ENCODE peak calls at places on chromosomes 7 and 10, in eight cellular contexts. One of them, this sample, is unnamed.
A peak's percentile ranks its signal among the peaks of the same experiment; 100 is the strongest.

GRCh38 chr10:74121368-74121767 is 29.3 kb downstream of the AP3M1 start:
- DNase-seq in HCT116: no peak
- DNase-seq in SK-N-SH: no peak
- DNase-seq in neuronal stem cell: no peak
- DNase-seq in mammary epithelial cell: no peak
- DNase-seq in fibroblast of lung: no peak
- DNase-seq in H9: no peak
- DNase-seq in OCI-LY7: no peak
- DNase-seq in this sample: no peak

GRCh38 chr10:72075184-72076115 is 12.9 kb downstream of the SPOCK2 start:
- DNase-seq in HCT116: no peak
- DNase-seq in SK-N-SH: no peak
- DNase-seq in neuronal stem cell: no peak
- DNase-seq in mammary epithelial cell: no peak
- DNase-seq in fibroblast of lung: no peak
- DNase-seq in H9: no peak
- DNase-seq in OCI-LY7: no peak
- DNase-seq in this sample: peak; percentile 60

GRCh38 chr7:2802504-2803341 is 41.4 kb downstream of the GNA12 start:
- DNase-seq in HCT116: no peak
- DNase-seq in SK-N-SH: no peak
- DNase-seq in neuronal stem cell: no peak
- DNase-seq in mammary epithelial cell: no peak
- DNase-seq in fibroblast of lung: peak; percentile 81
- DNase-seq in H9: no peak
- DNase-seq in OCI-LY7: no peak
- DNase-seq in this sample: peak; percentile 55

GRCh38 chr10:75105576-75106197 is 5.8 kb upstream of the SAMD8 start:
- DNase-seq in HCT116: no peak
- DNase-seq in SK-N-SH: no peak
- DNase-seq in neuronal stem cell: no peak
- DNase-seq in mammary epithelial cell: no peak
- DNase-seq in fibroblast of lung: no peak
- DNase-seq in H9: no peak
- DNase-seq in OCI-LY7: no peak
- DNase-seq in this sample: no peak

GRCh38 chr7:11343818-11344413 is 370.2 kb downstream of the PHF14 start:
- DNase-seq in HCT116: peak; percentile 22
- DNase-seq in SK-N-SH: peak; percentile 22
- DNase-seq in neuronal stem cell: peak; percentile 65
- DNase-seq in mammary epithelial cell: peak; percentile 28
- DNase-seq in fibroblast of lung: peak; percentile 59
- DNase-seq in H9: no peak
- DNase-seq in OCI-LY7: peak; percentile 49
- DNase-seq in this sample: no peak

GRCh38 chr7:738723-739454 is 11.8 kb upstream of the PRKAR1B start:
- DNase-seq in HCT116: no peak
- DNase-seq in SK-N-SH: no peak
- DNase-seq in neuronal stem cell: no peak
- DNase-seq in mammary epithelial cell: no peak
- DNase-seq in fibroblast of lung: no peak
- DNase-seq in H9: no peak
- DNase-seq in OCI-LY7: no peak
- DNase-seq in this sample: no peak

GRCh38 chr10:58641708-58642107 is 129.0 kb downstream of the BICC1 start:
- DNase-seq in HCT116: no peak
- DNase-seq in SK-N-SH: no peak
- DNase-seq in neuronal stem cell: no peak
- DNase-seq in mammary epithelial cell: peak; percentile 75
- DNase-seq in fibroblast of lung: no peak
- DNase-seq in H9: no peak
- DNase-seq in OCI-LY7: no peak
- DNase-seq in this sample: no peak

GRCh38 chr7:44470080-44470479 is 20.4 kb downstream of the NUDCD3 start:
- DNase-seq in HCT116: no peak
- DNase-seq in SK-N-SH: no peak
- DNase-seq in neuronal stem cell: no peak
- DNase-seq in mammary epithelial cell: no peak
- DNase-seq in fibroblast of lung: no peak
- DNase-seq in H9: no peak
- DNase-seq in OCI-LY7: no peak
- DNase-seq in this sample: no peak

GRCh38 chr10:52747680-52748079 is 24.9 kb downstream of the MBL2 start:
- DNase-seq in HCT116: no peak
- DNase-seq in SK-N-SH: no peak
- DNase-seq in neuronal stem cell: no peak
- DNase-seq in mammary epithelial cell: no peak
- DNase-seq in fibroblast of lung: no peak
- DNase-seq in H9: no peak
- DNase-seq in OCI-LY7: no peak
- DNase-seq in this sample: no peak

GRCh38 chr7:87216701-87217508 is 2.6 kb downstream of the TMEM243 start:
- DNase-seq in HCT116: no peak
- DNase-seq in SK-N-SH: no peak
- DNase-seq in neuronal stem cell: no peak
- DNase-seq in mammary epithelial cell: no peak
- DNase-seq in fibroblast of lung: no peak
- DNase-seq in H9: no peak
- DNase-seq in OCI-LY7: peak; percentile 92
- DNase-seq in this sample: no peak

GRCh38 chr7:67857698-67858097 is 861.1 kb downstream of the TYW1 start:
- DNase-seq in HCT116: no peak
- DNase-seq in SK-N-SH: no peak
- DNase-seq in neuronal stem cell: no peak
- DNase-seq in mammary epithelial cell: no peak
- DNase-seq in fibroblast of lung: peak; percentile 9
- DNase-seq in H9: no peak
- DNase-seq in OCI-LY7: no peak
- DNase-seq in this sample: no peak

GRCh38 chr7:1503816-1504775 is at the start of gene INTS1:
- DNase-seq in HCT116: peak; percentile 90
- DNase-seq in SK-N-SH: peak; percentile 100
- DNase-seq in neuronal stem cell: peak; percentile 83
- DNase-seq in mammary epithelial cell: peak; percentile 94
- DNase-seq in fibroblast of lung: peak; percentile 90
- DNase-seq in H9: peak; percentile 91
- DNase-seq in OCI-LY7: peak; percentile 94
- DNase-seq in this sample: peak; percentile 100

GRCh38 chr10:97574374-97575100 is 2.0 kb downstream of the ANKRD2 start:
- DNase-seq in HCT116: peak; percentile 85
- DNase-seq in SK-N-SH: peak; percentile 66
- DNase-seq in neuronal stem cell: no peak
- DNase-seq in mammary epithelial cell: peak; percentile 90
- DNase-seq in fibroblast of lung: peak; percentile 52
- DNase-seq in H9: peak; percentile 62
- DNase-seq in OCI-LY7: no peak
- DNase-seq in this sample: peak; percentile 97

GRCh38 chr7:40843338-40844026 is 708.7 kb downstream of the SUGCT start:
- DNase-seq in HCT116: no peak
- DNase-seq in SK-N-SH: no peak
- DNase-seq in neuronal stem cell: no peak
- DNase-seq in mammary epithelial cell: peak; percentile 94
- DNase-seq in fibroblast of lung: no peak
- DNase-seq in H9: no peak
- DNase-seq in OCI-LY7: no peak
- DNase-seq in this sample: peak; percentile 79

GRCh38 chr7:29146888-29147609 is 712 bp upstream of the CPVL start:
- DNase-seq in HCT116: peak; percentile 8
- DNase-seq in SK-N-SH: no peak
- DNase-seq in neuronal stem cell: no peak
- DNase-seq in mammary epithelial cell: no peak
- DNase-seq in fibroblast of lung: no peak
- DNase-seq in H9: peak; percentile 34
- DNase-seq in OCI-LY7: no peak
- DNase-seq in this sample: no peak

GRCh38 chr7:21915140-21915539 is 30.6 kb downstream of the CDCA7L start:
- DNase-seq in HCT116: no peak
- DNase-seq in SK-N-SH: no peak
- DNase-seq in neuronal stem cell: no peak
- DNase-seq in mammary epithelial cell: no peak
- DNase-seq in fibroblast of lung: no peak
- DNase-seq in H9: no peak
- DNase-seq in OCI-LY7: no peak
- DNase-seq in this sample: no peak

GRCh38 chr10:132961-133898 is 2.0 kb upstream of the ZMYND11 start:
- DNase-seq in HCT116: no peak
- DNase-seq in SK-N-SH: no peak
- DNase-seq in neuronal stem cell: no peak
- DNase-seq in mammary epithelial cell: peak; percentile 46
- DNase-seq in fibroblast of lung: peak; percentile 55
- DNase-seq in H9: no peak
- DNase-seq in OCI-LY7: no peak
- DNase-seq in this sample: peak; percentile 87

GRCh38 chr7:150737265-150738055 is at the start of gene GIMAP5:
- DNase-seq in HCT116: no peak
- DNase-seq in SK-N-SH: no peak
- DNase-seq in neuronal stem cell: no peak
- DNase-seq in mammary epithelial cell: no peak
- DNase-seq in fibroblast of lung: no peak
- DNase-seq in H9: no peak
- DNase-seq in OCI-LY7: no peak
- DNase-seq in this sample: no peak
- H2AFZ ChIP-seq in HCT116: no peak within 1 kb of the TSS
- H2AFZ ChIP-seq in SK-N-SH: no peak within 1 kb of the TSS
- H2AFZ ChIP-seq in neuronal stem cell: peak within 1 kb of the TSS; percentile 60
- H2AFZ ChIP-seq in mammary epithelial cell: peak within 1 kb of the TSS; percentile 77
- H2AFZ ChIP-seq in fibroblast of lung: no peak within 1 kb of the TSS
- H2AFZ ChIP-seq in H9: no peak within 1 kb of the TSS
- H2AFZ ChIP-seq in OCI-LY7: no peak within 1 kb of the TSS
- H2AFZ ChIP-seq in this sample: no peak within 1 kb of the TSS

GRCh38 chr10:116740971-116741370 is 1.4 kb downstream of the HSPA12A start:
- DNase-seq in HCT116: no peak
- DNase-seq in SK-N-SH: peak; percentile 65
- DNase-seq in neuronal stem cell: no peak
- DNase-seq in mammary epithelial cell: no peak
- DNase-seq in fibroblast of lung: no peak
- DNase-seq in H9: no peak
- DNase-seq in OCI-LY7: no peak
- DNase-seq in this sample: no peak
- H2AFZ ChIP-seq in HCT116: no peak overlapping the region
- H2AFZ ChIP-seq in SK-N-SH: no peak overlapping the region
- H2AFZ ChIP-seq in neuronal stem cell: peak overlapping the region; percentile 98
- H2AFZ ChIP-seq in mammary epithelial cell: peak overlapping the region; percentile 92
- H2AFZ ChIP-seq in fibroblast of lung: no peak overlapping the region
- H2AFZ ChIP-seq in H9: no peak overlapping the region
- H2AFZ ChIP-seq in OCI-LY7: no peak overlapping the region
- H2AFZ ChIP-seq in this sample: peak overlapping the region; percentile 80

DNA sequence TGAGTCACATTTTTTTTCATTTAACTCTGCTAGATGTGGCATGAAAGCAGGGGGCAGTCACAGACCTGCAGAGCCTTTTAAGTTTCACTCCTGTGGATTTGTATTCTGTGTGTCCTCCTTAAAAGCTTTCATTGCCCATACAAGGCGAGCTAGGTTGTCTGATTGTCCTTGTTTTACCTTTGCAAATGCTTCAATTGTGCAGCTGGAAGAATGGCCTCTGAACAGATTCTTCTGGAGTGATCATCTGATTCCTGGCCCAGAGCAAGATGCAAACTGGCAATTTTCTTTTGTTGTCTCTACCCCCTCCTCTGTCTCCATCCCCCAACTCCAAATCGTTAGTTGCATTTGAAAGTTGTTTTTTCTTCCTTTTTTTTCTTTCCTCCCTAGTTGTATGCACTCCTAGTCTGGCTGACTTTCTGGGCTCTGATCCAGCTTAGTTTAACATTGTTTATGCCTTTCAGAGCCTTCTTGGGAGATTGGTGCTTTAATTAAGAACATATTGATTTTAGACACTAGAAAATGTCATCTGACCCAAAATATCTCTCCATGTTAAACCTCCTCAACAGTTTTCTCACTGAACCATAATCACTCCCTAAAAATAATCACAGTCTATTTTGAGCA is 150.2 kb downstream of the REEP3 start:
- DNase-seq in HCT116: no peak
- DNase-seq in SK-N-SH: peak; percentile 39
- DNase-seq in neuronal stem cell: no peak
- DNase-seq in mammary epithelial cell: no peak
- DNase-seq in fibroblast of lung: peak; percentile 88
- DNase-seq in H9: no peak
- DNase-seq in OCI-LY7: no peak
- DNase-seq in this sample: peak; percentile 79
- H2AFZ ChIP-seq in HCT116: no peak overlapping the region
- H2AFZ ChIP-seq in SK-N-SH: no peak overlapping the region
- H2AFZ ChIP-seq in neuronal stem cell: peak overlapping the region; percentile 18
- H2AFZ ChIP-seq in mammary epithelial cell: no peak overlapping the region
- H2AFZ ChIP-seq in fibroblast of lung: no peak overlapping the region
- H2AFZ ChIP-seq in H9: peak overlapping the region; percentile 82
- H2AFZ ChIP-seq in OCI-LY7: no peak overlapping the region
- H2AFZ ChIP-seq in this sample: no peak overlapping the region

GRCh38 chr7:120961638-120962173 is 11.1 kb downstream of the ING3 start:
- DNase-seq in HCT116: no peak
- DNase-seq in SK-N-SH: no peak
- DNase-seq in neuronal stem cell: no peak
- DNase-seq in mammary epithelial cell: no peak
- DNase-seq in fibroblast of lung: peak; percentile 14
- DNase-seq in H9: no peak
- DNase-seq in OCI-LY7: no peak
- DNase-seq in this sample: no peak

GRCh38 chr7:120964088-120964487 is 13.5 kb downstream of the ING3 start:
- DNase-seq in HCT116: no peak
- DNase-seq in SK-N-SH: no peak
- DNase-seq in neuronal stem cell: no peak
- DNase-seq in mammary epithelial cell: no peak
- DNase-seq in fibroblast of lung: no peak
- DNase-seq in H9: no peak
- DNase-seq in OCI-LY7: no peak
- DNase-seq in this sample: no peak

GRCh38 chr7:120960714-120961113 is 10.1 kb downstream of the ING3 start:
- DNase-seq in HCT116: no peak
- DNase-seq in SK-N-SH: no peak
- DNase-seq in neuronal stem cell: no peak
- DNase-seq in mammary epithelial cell: no peak
- DNase-seq in fibroblast of lung: no peak
- DNase-seq in H9: no peak
- DNase-seq in OCI-LY7: no peak
- DNase-seq in this sample: no peak

GRCh38 chr7:120955577-120956149 is 5.1 kb downstream of the ING3 start:
- DNase-seq in HCT116: no peak
- DNase-seq in SK-N-SH: no peak
- DNase-seq in neuronal stem cell: no peak
- DNase-seq in mammary epithelial cell: no peak
- DNase-seq in fibroblast of lung: no peak
- DNase-seq in H9: no peak
- DNase-seq in OCI-LY7: no peak
- DNase-seq in this sample: no peak

GRCh38 chr7:120959929-120960484 is 9.4 kb downstream of the ING3 start:
- DNase-seq in HCT116: no peak
- DNase-seq in SK-N-SH: no peak
- DNase-seq in neuronal stem cell: no peak
- DNase-seq in mammary epithelial cell: no peak
- DNase-seq in fibroblast of lung: no peak
- DNase-seq in H9: peak; percentile 26
- DNase-seq in OCI-LY7: no peak
- DNase-seq in this sample: no peak
- H2AFZ ChIP-seq in HCT116: no peak overlapping the region
- H2AFZ ChIP-seq in SK-N-SH: no peak overlapping the region
- H2AFZ ChIP-seq in neuronal stem cell: no peak overlapping the region
- H2AFZ ChIP-seq in mammary epithelial cell: no peak overlapping the region
- H2AFZ ChIP-seq in fibroblast of lung: no peak overlapping the region
- H2AFZ ChIP-seq in H9: no peak overlapping the region
- H2AFZ ChIP-seq in OCI-LY7: no peak overlapping the region
- H2AFZ ChIP-seq in this sample: no peak overlapping the region

This sample was measured in osteoblast.